ENCODE peak calls at places on chromosomes 7 and 10, in eight cellular contexts. P, W, X, O, M, T, R and C are unnamed samples.

GRCh38 chr7:148264933-148265557 is 325.5 kb upstream of the C7orf33 start:
- DNase-seq in P (peak; percentile 83), W (peak; percentile 13), X (peak; percentile 38), O (peak; percentile 48), M (no peak), T (peak; percentile 29), R (peak; percentile 12), C (peak; percentile 25)

GRCh38 chr7:155848691-155849690 is 36.7 kb upstream of the SHH start:
- DNase-seq in P (no peak), W (no peak), X (no peak), O (no peak), M (no peak), T (no peak), R (no peak), C (no peak)

GRCh38 chr10:59177031-59177861 is 803 bp downstream of the PHYHIPL start:
- DNase-seq in P (peak; percentile 68), W (peak; percentile 54), X (peak; percentile 59), O (peak; percentile 93), M (peak; percentile 20), T (peak; percentile 21), R (peak; percentile 52), C (peak; percentile 75)

GRCh38 chr10:6642881-6643280 is 62.8 kb upstream of the PRKCQ start:
- DNase-seq in P (no peak), W (no peak), X (no peak), O (no peak), M (no peak), T (no peak), R (no peak), C (no peak)

GRCh38 chr10:102111276-102111675 is 8.9 kb downstream of the LDB1 start:
- DNase-seq in P (no peak), W (no peak), X (no peak), O (no peak), M (no peak), T (no peak), R (no peak), C (no peak)

GRCh38 chr7:98774893-98775292 is 94.9 kb downstream of the TMEM130 start:
- DNase-seq in P (no peak), W (no peak), X (no peak), O (no peak), M (no peak), T (no peak), R (no peak), C (no peak)

GRCh38 chr7:70480913-70481579 is 650.9 kb upstream of the GALNT17 start:
- DNase-seq in P (no peak), W (no peak), X (no peak), O (no peak), M (no peak), T (no peak), R (no peak), C (no peak)

GRCh38 chr7:73308074-73308664 is 457 bp downstream of the NSUN5 start:
- DNase-seq in P (peak; percentile 22), W (no peak), X (no peak), O (no peak), M (peak; percentile 39), T (no peak), R (no peak), C (no peak)

GRCh38 chr10:110370005-110370404 is 65.3 kb upstream of the SMNDC1 start:
- DNase-seq in P (no peak), W (no peak), X (no peak), O (no peak), M (no peak), T (no peak), R (no peak), C (no peak)

GRCh38 chr10:78377362-78377761 is 343.7 kb downstream of the RPS24 start:
- DNase-seq in P (peak; percentile 60), W (no peak), X (peak; percentile 57), O (no peak), M (no peak), T (no peak), R (no peak), C (no peak)

GRCh38 chr10:82075605-82076004 is 200.6 kb downstream of the NRG3 start:
- DNase-seq in P (no peak), W (no peak), X (no peak), O (no peak), M (no peak), T (no peak), R (no peak), C (no peak)

GRCh38 chr7:150923191-150923590 is 54.9 kb downstream of the KCNH2 start:
- DNase-seq in P (no peak), W (no peak), X (no peak), O (no peak), M (no peak), T (no peak), R (no peak), C (no peak)

GRCh38 chr7:7699970-7700369 is 18.4 kb downstream of the RPA3 start:
- DNase-seq in P (no peak), W (no peak), X (no peak), O (no peak), M (no peak), T (no peak), R (no peak), C (no peak)

GRCh38 chr7:94237417-94237816 is 157.3 kb upstream of the COL1A2 start:
- DNase-seq in P (no peak), W (no peak), X (no peak), O (no peak), M (no peak), T (no peak), R (no peak), C (no peak)

GRCh38 chr7:140674899-140675701 is 2.4 kb downstream of the ADCK2 start:
- DNase-seq in P (peak; percentile 81), W (peak; percentile 70), X (peak; percentile 71), O (peak; percentile 82), M (no peak), T (no peak), R (peak; percentile 16), C (peak; percentile 85)

GRCh38 chr7:29318853-29319718 is 124.5 kb downstream of the CHN2 start:
- DNase-seq in P (no peak), W (no peak), X (no peak), O (no peak), M (no peak), T (no peak), R (no peak), C (no peak)

GRCh38 chr7:151168022-151168786 is 710 bp upstream of the GBX1 start:
- DNase-seq in P (peak; percentile 60), W (no peak), X (no peak), O (no peak), M (peak; percentile 66), T (no peak), R (no peak), C (no peak)

GRCh38 chr10:68153473-68154210 is 44.4 kb downstream of the MYPN start:
- DNase-seq in P (peak; percentile 99), W (peak; percentile 99), X (peak; percentile 97), O (peak; percentile 100), M (no peak), T (no peak), R (peak; percentile 94), C (peak; percentile 100)

GRCh38 chr7:47836080-47836479 is 112.2 kb downstream of the PKD1L1 start:
- DNase-seq in P (no peak), W (no peak), X (no peak), O (no peak), M (no peak), T (no peak), R (no peak), C (no peak)

GRCh38 chr10:122019414-122019975 is 30.5 kb downstream of the TACC2 start:
- DNase-seq in P (peak; percentile 28), W (no peak), X (no peak), O (no peak), M (peak; percentile 46), T (peak; percentile 37), R (no peak), C (no peak)

GRCh38 chr7:151756076-151756731 is 120.7 kb downstream of the PRKAG2 start:
- DNase-seq in P (no peak), W (peak; percentile 86), X (peak; percentile 73), O (peak; percentile 72), M (no peak), T (no peak), R (no peak), C (peak; percentile 78)

GRCh38 chr7:45076946-45077345 is 11.8 kb downstream of the NACAD start:
- DNase-seq in P (no peak), W (no peak), X (no peak), O (no peak), M (no peak), T (no peak), R (no peak), C (no peak)

GRCh38 chr10:100009283-100009792 is 409 bp downstream of the DNMBP start:
- DNase-seq in P (peak; percentile 46), W (no peak), X (no peak), O (peak; percentile 40), M (peak; percentile 42), T (no peak), R (no peak), C (peak; percentile 52)

GRCh38 chr7:142025896-142026295 is 30.2 kb downstream of the MGAM start:
- DNase-seq in P (no peak), W (peak; percentile 58), X (peak; percentile 37), O (peak; percentile 47), M (no peak), T (no peak), R (no peak), C (peak; percentile 31)

GRCh38 chr7:117138943-117139690 is 183.7 kb downstream of the WNT2 start:
- DNase-seq in P (no peak), W (no peak), X (no peak), O (no peak), M (no peak), T (no peak), R (no peak), C (no peak)